ENCODE peak calls at places on chromosomes 13 and 19, in eight cellular contexts. V is Peyer's patch; Q is CD8-positive, alpha-beta T cell; K is cardiac fibroblast; T is A172; Z is transverse colon; R is AG08395; C is immature natural killer cell. G is an unnamed sample.

GRCh38 chr13:107586216-107586615 is 629.1 kb downstream of the LIG4 start:
- DNase-seq in V (no peak), Q (no peak), T (no peak), K (no peak), R (no peak), Z (no peak), C (no peak), G (no peak)

GRCh38 chr19:55487884-55488687 is at the start of gene SSC5D:
- DNase-seq in R (peak; percentile 66), T (no peak), V (no peak), Q (no peak), Z (no peak), C (no peak), K (peak; percentile 51), G (peak; percentile 69)

GRCh38 chr19:55553217-55554182 is 8.2 kb upstream of the SBK3 start:
- DNase-seq in R (no peak), V (no peak), K (no peak), Q (no peak), Z (no peak), T (no peak), C (no peak), G (peak; percentile 16)

GRCh38 chr13:84430015-84430414 is 547.7 kb upstream of the SLITRK1 start:
- DNase-seq in Q (no peak), Z (no peak), R (no peak), K (peak; percentile 47), T (peak; percentile 62), V (no peak), C (no peak), G (no peak)

GRCh38 chr19:44748426-44749254 is at the start of gene BCL3:
- DNase-seq in Q (peak; percentile 67), V (peak; percentile 90), T (peak; percentile 46), C (peak; percentile 83), Z (peak; percentile 90), R (peak; percentile 67), K (no peak), G (peak; percentile 62)

GRCh38 chr13:22161871-22162270 is 491.0 kb downstream of the FGF9 start:
- DNase-seq in T (no peak), Q (no peak), K (no peak), V (no peak), R (no peak), Z (no peak), C (no peak), G (no peak)

GRCh38 chr13:21668665-21669599 is 1.9 kb upstream of the FGF9 start:
- DNase-seq in K (peak; percentile 27), V (peak; percentile 67), R (peak; percentile 40), T (no peak), Q (peak; percentile 49), Z (peak; percentile 47), C (peak; percentile 75), G (peak; percentile 35)

GRCh38 chr13:24618219-24618955 is 61.8 kb upstream of the ATP12A start:
- DNase-seq in V (peak; percentile 88), R (no peak), C (peak; percentile 95), K (no peak), Z (peak; percentile 41), T (no peak), Q (peak; percentile 72), G (no peak)

GRCh38 chr19:33396701-33397535 is 23.4 kb downstream of the CEBPG start:
- DNase-seq in Z (no peak), K (peak; percentile 48), C (no peak), R (no peak), T (no peak), Q (no peak), V (no peak), G (peak; percentile 77)

GRCh38 chr13:81048026-81048461 is 707.1 kb upstream of the SPRY2 start:
- DNase-seq in R (no peak), T (peak; percentile 4), Q (no peak), Z (no peak), K (no peak), C (no peak), V (no peak), G (no peak)

GRCh38 chr13:110416131-110416584 is 109.1 kb downstream of the COL4A2 start:
- DNase-seq in R (no peak), K (peak; percentile 65), Z (no peak), T (no peak), C (no peak), Q (no peak), V (no peak), G (no peak)

GRCh38 chr19:52527954-52528326 is 472 bp downstream of the ZNF808 start:
- DNase-seq in Q (no peak), R (peak; percentile 3), T (no peak), C (peak; percentile 7), Z (peak; percentile 10), K (no peak), V (no peak), G (peak; percentile 18)

GRCh38 chr13:40352807-40353562 is 313.5 kb downstream of the FOXO1 start:
- DNase-seq in V (no peak), R (no peak), C (no peak), Q (no peak), Z (no peak), K (peak; percentile 32), T (no peak), G (no peak)

GRCh38 chr13:113598481-113598880 is 13.9 kb downstream of the TFDP1 start:
- DNase-seq in Z (no peak), C (no peak), V (no peak), Q (no peak), R (no peak), T (no peak), K (no peak), G (no peak)

GRCh38 chr13:40618581-40619478 is 47.6 kb downstream of the FOXO1 start:
- DNase-seq in V (no peak), C (no peak), Z (no peak), R (no peak), T (no peak), Q (no peak), K (no peak), G (no peak)

GRCh38 chr19:49890349-49891311 is 6.1 kb downstream of the IL4I1 start:
- DNase-seq in C (peak; percentile 30), R (no peak), Z (peak; percentile 67), K (no peak), V (peak; percentile 83), T (no peak), Q (peak; percentile 59), G (peak; percentile 91)

GRCh38 chr13:43874512-43875092 is 4.9 kb downstream of the CCDC122 start:
- DNase-seq in R (peak; percentile 16), K (peak; percentile 58), Z (no peak), Q (no peak), C (peak; percentile 22), V (no peak), T (peak; percentile 17), G (no peak)

GRCh38 chr13:78194904-78195639 is 276.4 kb upstream of the EDNRB start:
- DNase-seq in R (peak; percentile 3), K (peak; percentile 66), C (no peak), Z (no peak), Q (no peak), T (no peak), V (no peak), G (no peak)

GRCh38 chr13:96551540-96551939 is 442.7 kb downstream of the OXGR1 start:
- DNase-seq in V (no peak), T (no peak), R (no peak), Q (no peak), K (no peak), C (no peak), Z (no peak), G (no peak)

GRCh38 chr19:33883869-33884519 is 87.3 kb downstream of the KCTD15 start:
- DNase-seq in Q (no peak), K (peak; percentile 23), Z (no peak), V (no peak), R (no peak), C (no peak), T (no peak), G (peak; percentile 46)

GRCh38 chr19:31759359-31759758 is 410.1 kb upstream of the TSHZ3 start:
- DNase-seq in Q (no peak), T (no peak), V (no peak), Z (no peak), K (no peak), C (no peak), R (no peak), G (no peak)

GRCh38 chr13:48727252-48728011 is 73.7 kb downstream of the CYSLTR2 start:
- DNase-seq in Z (no peak), R (no peak), V (no peak), K (peak; percentile 75), C (no peak), Q (no peak), T (no peak), G (no peak)

GRCh38 chr13:110063490-110063889 is 243.5 kb downstream of the COL4A1 start:
- DNase-seq in T (no peak), C (no peak), V (no peak), Z (no peak), Q (no peak), R (no peak), K (no peak), G (no peak)

GRCh38 chr19:37362733-37363132 is 8.2 kb upstream of the ZNF527 start:
- DNase-seq in R (no peak), T (no peak), C (no peak), K (peak; percentile 17), Z (no peak), Q (no peak), V (no peak), G (peak; percentile 64)

GRCh38 chr13:77833331-77833863 is 85.2 kb downstream of the EDNRB start:
- DNase-seq in Z (no peak), R (peak; percentile 3), Q (no peak), T (no peak), V (no peak), C (no peak), K (peak; percentile 84), G (no peak)

GRCh38 chr13:96700657-96701056 is 293.6 kb downstream of the OXGR1 start:
- DNase-seq in Z (no peak), T (no peak), V (no peak), R (no peak), C (no peak), Q (no peak), K (peak; percentile 17), G (no peak)

GRCh38 chr13:22031702-22032286 is 360.9 kb downstream of the FGF9 start:
- DNase-seq in V (no peak), Q (no peak), T (no peak), C (no peak), Z (no peak), K (no peak), R (no peak), G (no peak)

GRCh38 chr13:94121686-94122085 is 357.8 kb downstream of the DCT start:
- DNase-seq in Q (no peak), C (no peak), T (peak; percentile 70), R (peak; percentile 54), K (peak; percentile 45), Z (no peak), V (peak; percentile 49), G (no peak)